ENCODE peak calls at places on chromosomes 4 and X, in six cellular contexts. J is psoas muscle, Z is progenitor cell of endocrine pancreas, K is H9, X is gastrocnemius medialis, M is heart left ventricle. L is an unnamed sample.

GRCh38 chrX:39577976-39578962 is 519.5 kb downstream of the BCOR start:
- DNase-seq in J (peak; percentile 20), Z (no peak), K (no peak), X (no peak), M (peak; percentile 33), L (no peak)

GRCh38 chr4:101174679-101175078 is 172.6 kb downstream of the PPP3CA start:
- DNase-seq in J (no peak), Z (no peak), K (no peak), X (no peak), M (no peak), L (no peak)

GRCh38 chr4:53614616-53615015 is 23.3 kb upstream of the LNX1 start:
- DNase-seq in J (no peak), Z (no peak), K (peak; percentile 54), X (no peak), M (no peak), L (no peak)

GRCh38 chr4:118037955-118038354 is 3.7 kb downstream of the NDST3 start:
- DNase-seq in J (no peak), Z (no peak), K (no peak), X (no peak), M (no peak), L (no peak)

GRCh38 chrX:112840382-112841113 is at the start of gene AMOT:
- DNase-seq in J (peak; percentile 79), Z (peak; percentile 88), K (peak; percentile 98), X (peak; percentile 69), M (peak; percentile 75), L (no peak)

GRCh38 chr4:153750197-153750817 is 9.5 kb downstream of the RNF175 start:
- DNase-seq in J (no peak), Z (peak; percentile 69), K (peak; percentile 82), X (peak; percentile 21), M (peak; percentile 39), L (no peak)

GRCh38 chr4:6689506-6689960 is 4.1 kb upstream of the S100P start:
- DNase-seq in J (no peak), Z (no peak), K (peak; percentile 53), X (no peak), M (no peak), L (no peak)

GRCh38 chrX:150926304-150926703 is 27.8 kb upstream of the CD99L2 start:
- DNase-seq in J (no peak), Z (no peak), K (no peak), X (no peak), M (no peak), L (no peak)

GRCh38 chrX:73289039-73289438 is 74.4 kb upstream of the NAP1L2 start:
- DNase-seq in J (no peak), Z (no peak), K (peak; percentile 72), X (no peak), M (no peak), L (no peak)

GRCh38 chr4:2981256-2981804 is 18.0 kb downstream of the GRK4 start:
- DNase-seq in J (no peak), Z (no peak), K (no peak), X (no peak), M (no peak), L (no peak)

GRCh38 chrX:16547644-16548043 is 102.3 kb upstream of the S100G start:
- DNase-seq in J (no peak), Z (no peak), K (no peak), X (no peak), M (no peak), L (no peak)

GRCh38 chrX:74421181-74422028 is at the start of gene SLC16A2:
- DNase-seq in J (peak; percentile 67), Z (peak; percentile 42), K (peak; percentile 69), X (peak; percentile 41), M (peak; percentile 76), L (peak; percentile 29)

GRCh38 chr4:107153956-107154355 is 117.8 kb upstream of the DKK2 start:
- DNase-seq in J (no peak), Z (no peak), K (no peak), X (no peak), M (no peak), L (no peak)

GRCh38 chrX:150486011-150486410 is 82.4 kb upstream of the MTM1 start:
- DNase-seq in J (peak; percentile 28), Z (no peak), K (peak; percentile 64), X (no peak), M (peak; percentile 57), L (no peak)

GRCh38 chr4:83964996-83965541 is 429.2 kb downstream of the GPAT3 start:
- DNase-seq in J (no peak), Z (no peak), K (no peak), X (no peak), M (no peak), L (no peak)

GRCh38 chrX:72258174-72258573 is 18.9 kb downstream of the RPS4X start:
- DNase-seq in J (no peak), Z (no peak), K (no peak), X (no peak), M (no peak), L (no peak)

GRCh38 chr4:81922271-81922775 is 450.6 kb upstream of the RASGEF1B start:
- DNase-seq in J (no peak), Z (no peak), K (no peak), X (no peak), M (no peak), L (no peak)
- TF ChIP-seq CTCF in J (no peak), Z (no peak), K (no peak), X (no peak), M (no peak), L (no peak)

GRCh38 chrX:106170318-106170717 is 2.2 kb downstream of the PWWP3B start:
- DNase-seq in J (no peak), Z (no peak), K (no peak), X (no peak), M (no peak), L (no peak)
- TF ChIP-seq CTCF in J (peak; percentile 56), Z (peak; percentile 34), K (peak; percentile 53), X (no peak), M (peak; percentile 53), L (no peak)

GRCh38 chr4:1628892-1629703 is 55.0 kb downstream of the FAM53A start:
- DNase-seq in J (peak; percentile 61), Z (peak; percentile 80), K (peak; percentile 82), X (no peak), M (peak; percentile 63), L (no peak)

GRCh38 chr4:1626941-1627340 is 57.2 kb downstream of the FAM53A start:
- DNase-seq in J (no peak), Z (no peak), K (no peak), X (no peak), M (no peak), L (no peak)

GRCh38 chr4:1626151-1626550 is 58.0 kb downstream of the FAM53A start:
- DNase-seq in J (no peak), Z (no peak), K (no peak), X (no peak), M (no peak), L (no peak)

GRCh38 chr4:1625600-1626138 is 58.4 kb downstream of the FAM53A start:
- DNase-seq in J (no peak), Z (no peak), K (no peak), X (no peak), M (no peak), L (no peak)

DNA sequence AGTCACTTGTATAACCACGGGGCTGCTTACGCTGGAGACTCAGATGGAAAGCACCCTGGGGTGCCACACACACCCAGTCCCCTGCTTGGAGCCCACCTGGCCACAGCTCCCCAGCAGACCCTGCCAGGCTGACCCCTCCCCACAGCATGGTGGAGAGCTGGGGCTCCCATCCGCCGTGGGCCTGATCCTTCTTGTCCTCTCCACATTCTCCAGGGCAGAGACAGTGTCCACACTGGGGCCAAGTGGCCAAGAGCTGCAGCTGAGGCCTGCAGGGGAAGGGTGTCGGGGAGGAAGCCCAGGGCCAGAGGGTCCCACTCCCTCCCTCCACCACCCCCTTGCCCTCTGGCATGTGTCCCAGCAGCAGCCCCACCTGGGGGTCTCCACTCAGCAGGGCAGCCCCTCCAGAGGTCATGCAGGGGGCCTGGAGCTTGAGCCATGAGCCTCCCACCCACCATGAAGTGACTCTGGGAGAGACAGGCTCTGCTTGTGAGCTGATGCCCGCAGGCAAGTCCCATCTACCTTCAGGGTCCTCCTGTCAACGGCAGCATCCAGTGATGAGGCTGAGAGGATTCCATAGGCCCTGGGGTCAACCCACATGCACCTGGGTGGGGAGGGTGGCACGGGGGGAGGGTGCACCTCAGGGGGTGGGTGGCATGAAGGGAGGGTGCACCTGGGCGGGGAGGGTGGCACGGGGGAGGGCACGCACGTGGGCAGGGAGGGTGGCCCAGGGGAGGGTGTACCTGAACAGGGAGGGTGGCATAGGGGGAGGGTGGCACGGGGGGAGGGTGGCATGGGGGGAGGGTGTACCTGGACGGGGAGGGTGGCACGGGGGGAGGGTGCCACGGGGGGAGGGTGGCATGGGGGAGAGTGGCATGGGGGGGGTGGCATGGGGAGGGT is 56.4 kb downstream of the FAM53A start:
- DNase-seq in J (no peak), Z (no peak), K (no peak), X (no peak), M (no peak), L (no peak)
- TF ChIP-seq CTCF in J (no peak), Z (no peak), K (no peak), X (no peak), M (no peak), L (no peak)

GRCh38 chr4:145234086-145234694 is 53.8 kb upstream of the OTUD4 start:
- DNase-seq in J (no peak), Z (peak; percentile 44), K (peak; percentile 49), X (no peak), M (no peak), L (no peak)
- TF ChIP-seq CTCF in J (peak; percentile 82), Z (peak; percentile 88), K (peak; percentile 85), X (peak; percentile 58), M (peak; percentile 80), L (peak; percentile 42)

GRCh38 chr4:127783971-127784519 is 1.9 kb downstream of the HSPA4L start:
- DNase-seq in J (no peak), Z (no peak), K (no peak), X (no peak), M (no peak), L (no peak)

GRCh38 chr4:127793528-127793927 is 11.4 kb downstream of the HSPA4L start:
- DNase-seq in J (no peak), Z (no peak), K (no peak), X (no peak), M (no peak), L (no peak)

GRCh38 chr4:127783026-127783769 is 1.1 kb downstream of the HSPA4L start:
- DNase-seq in J (peak; percentile 74), Z (peak; percentile 22), K (peak; percentile 64), X (peak; percentile 29), M (peak; percentile 75), L (peak; percentile 45)

GRCh38 chr4:127788517-127788916 is 6.4 kb downstream of the HSPA4L start:
- DNase-seq in J (no peak), Z (no peak), K (no peak), X (no peak), M (no peak), L (no peak)
- TF ChIP-seq CTCF in J (no peak), Z (peak; percentile 12), K (peak; percentile 68), X (no peak), M (peak; percentile 24), L (no peak)

GRCh38 chr4:76095568-76095967 is 21.1 kb downstream of the ART3 start:
- DNase-seq in J (no peak), Z (no peak), K (no peak), X (no peak), M (no peak), L (no peak)

GRCh38 chr4:76087007-76087769 is 12.7 kb downstream of the ART3 start:
- DNase-seq in J (peak; percentile 25), Z (peak; percentile 17), K (peak; percentile 78), X (peak; percentile 52), M (peak; percentile 53), L (no peak)

GRCh38 chr4:76090241-76090691 is 15.8 kb downstream of the ART3 start:
- DNase-seq in J (no peak), Z (no peak), K (no peak), X (peak; percentile 20), M (no peak), L (no peak)

GRCh38 chr4:76088719-76089118 is 14.2 kb downstream of the ART3 start:
- DNase-seq in J (no peak), Z (no peak), K (no peak), X (no peak), M (no peak), L (no peak)

GRCh38 chr4:76091052-76091451 is 16.5 kb downstream of the ART3 start:
- DNase-seq in J (no peak), Z (no peak), K (no peak), X (no peak), M (no peak), L (no peak)
- TF ChIP-seq CTCF in J (no peak), Z (no peak), K (no peak), X (no peak), M (no peak), L (no peak)

L was measured in thoracic aorta.